ENCODE peak calls at places on chromosomes 1 and 21, in eight cellular contexts. K, L, U, N, C, T, R and O are unnamed samples.

GRCh38 chr1:183808296-183809027 is 3.5 kb downstream of the RGL1 start:
- DNase-seq in C (no peak), N (no peak), R (no peak), L (no peak), U (no peak), T (no peak), K (peak), O (no peak)

GRCh38 chr1:53430256-53430655 is 28.9 kb upstream of the DMRTB1 start:
- DNase-seq in N (no peak), C (no peak), U (no peak), L (no peak), R (no peak), T (peak), K (no peak), O (no peak)

GRCh38 chr1:1666526-1666925 is 7.7 kb upstream of the CDK11B start:
- DNase-seq in K (no peak), L (no peak), U (no peak), C (no peak), T (no peak), R (no peak), N (peak), O (no peak)

GRCh38 chr1:106924360-106924759 is 132.1 kb upstream of the PRMT6 start:
- DNase-seq in T (no peak), N (no peak), K (peak), C (no peak), U (peak), L (no peak), R (no peak), O (no peak)

GRCh38 chr1:24932284-24932683 is 2.2 kb upstream of the RUNX3 start:
- DNase-seq in R (peak), N (peak), U (peak), C (no peak), T (peak), K (peak), L (peak), O (peak)

GRCh38 chr1:89545264-89546038 is 20.8 kb downstream of the LRRC8B start:
- DNase-seq in T (peak), N (no peak), L (no peak), R (no peak), U (no peak), C (no peak), K (peak), O (peak)

GRCh38 chr1:27332536-27333281 is 9.1 kb upstream of the SYTL1 start:
- DNase-seq in C (no peak), T (no peak), L (peak), R (peak), U (peak), K (peak), N (peak), O (peak)

GRCh38 chr1:61441723-61442262 is 283.1 kb downstream of the TM2D1 start:
- DNase-seq in N (no peak), T (no peak), C (no peak), K (peak), U (no peak), R (peak), L (no peak), O (no peak)

GRCh38 chr1:185696419-185697150 is 37.6 kb upstream of the HMCN1 start:
- DNase-seq in K (no peak), R (no peak), U (no peak), L (no peak), N (no peak), T (peak), C (no peak), O (no peak)

GRCh38 chr1:33007190-33008050 is 29.3 kb downstream of the AK2 start:
- DNase-seq in C (peak), U (peak), R (no peak), T (peak), K (peak), L (peak), N (peak), O (peak)

GRCh38 chr1:34759472-34760357 is at the start of gene GJB4:
- DNase-seq in K (no peak), C (no peak), N (no peak), U (peak), R (no peak), T (no peak), L (peak), O (peak)

GRCh38 chr1:167489581-167490340 is 28.6 kb downstream of the CD247 start:
- DNase-seq in L (no peak), N (no peak), U (peak), T (no peak), K (no peak), R (no peak), C (no peak), O (no peak)

GRCh38 chr1:184025242-184025675 is 12.3 kb downstream of the COLGALT2 start:
- DNase-seq in T (peak), U (peak), N (peak), C (peak), R (peak), K (peak), L (no peak), O (peak)

GRCh38 chr1:100950776-100951175 is 54.9 kb downstream of the SLC30A7 start:
- DNase-seq in T (no peak), N (no peak), K (peak), C (peak), L (no peak), R (no peak), U (peak), O (no peak)

GRCh38 chr1:228062812-228063211 is 19.7 kb upstream of the ARF1 start:
- DNase-seq in U (peak), L (no peak), C (no peak), T (peak), K (no peak), N (peak), R (no peak), O (no peak)

GRCh38 chr1:222372221-222372620 is 175.7 kb downstream of the HHIPL2 start:
- DNase-seq in R (no peak), K (peak), N (no peak), T (no peak), C (no peak), U (no peak), L (no peak), O (no peak)

GRCh38 chr21:46424621-46425020 is 34.1 kb upstream of the DIP2A start:
- DNase-seq in T (no peak), C (no peak), L (no peak), K (no peak), U (no peak), N (no peak), R (no peak), O (no peak)

GRCh38 chr1:104856091-104856490 is 1106.4 kb downstream of the AMY1C start:
- DNase-seq in R (no peak), C (no peak), K (no peak), T (no peak), N (no peak), L (no peak), U (no peak), O (no peak)

GRCh38 chr1:20233866-20234265 is 47.5 kb upstream of the PLA2G2C start:
- DNase-seq in R (no peak), N (no peak), K (peak), T (no peak), C (no peak), U (no peak), L (no peak), O (no peak)

GRCh38 chr1:187203257-187203656 is 374.5 kb downstream of the PLA2G4A start:
- DNase-seq in K (peak), U (no peak), T (peak), N (no peak), C (no peak), R (no peak), L (peak), O (peak)

GRCh38 chr1:78831731-78832360 is 174.7 kb downstream of the ADGRL4 start:
- DNase-seq in N (no peak), U (no peak), K (peak), C (peak), T (peak), R (no peak), L (peak), O (peak)

GRCh38 chr1:100773444-100773843 is 53.9 kb downstream of the VCAM1 start:
- DNase-seq in K (peak), C (no peak), N (no peak), T (no peak), U (no peak), R (no peak), L (no peak), O (no peak)

GRCh38 chr1:14742181-14742980 is 143.9 kb downstream of the KAZN start:
- DNase-seq in L (peak), K (peak), T (peak), U (peak), N (no peak), C (peak), R (no peak), O (peak)

GRCh38 chr1:31412732-31413404 is at the start of gene SERINC2:
- DNase-seq in N (peak), K (no peak), T (peak), R (peak), U (peak), C (no peak), L (peak), O (peak)

GRCh38 chr21:10418649-10419048 is 102.7 kb upstream of the TPTE start:
- DNase-seq in K (no peak), U (no peak), N (no peak), C (no peak), R (no peak), T (no peak), L (no peak), O (no peak)

GRCh38 chr1:40722622-40723021 is 31.1 kb downstream of the NFYC start:
- DNase-seq in T (no peak), C (no peak), R (no peak), N (no peak), L (no peak), K (no peak), U (no peak), O (no peak)

GRCh38 chr1:230899845-230900251 is 31.5 kb upstream of the C1orf198 start:
- DNase-seq in N (no peak), L (no peak), C (no peak), U (no peak), R (no peak), K (peak), T (no peak), O (no peak)

GRCh38 chr1:54462597-54463258 is 56.5 kb upstream of the SSBP3 start:
- DNase-seq in L (no peak), T (no peak), R (no peak), C (no peak), K (no peak), U (no peak), N (no peak), O (no peak)

GRCh38 chr1:201320168-201320842 is 37.0 kb downstream of the PKP1 start:
- DNase-seq in N (no peak), K (no peak), L (no peak), T (no peak), C (no peak), U (no peak), R (no peak), O (no peak)

GRCh38 chr21:30718239-30718909 is at the start of gene KRTAP21-3:
- DNase-seq in C (no peak), T (peak), L (no peak), N (no peak), U (no peak), R (no peak), K (peak), O (peak)

GRCh38 chr21:30714436-30714835 is 4.1 kb downstream of the KRTAP21-3 start:
- DNase-seq in K (peak), L (no peak), R (no peak), N (no peak), T (peak), U (no peak), C (no peak), O (no peak)

GRCh38 chr21:30714946-30715345 is 3.6 kb downstream of the KRTAP21-3 start:
- DNase-seq in K (no peak), U (no peak), T (peak), L (no peak), N (no peak), R (no peak), C (no peak), O (no peak)

GRCh38 chr21:30719401-30719800 is 824 bp upstream of the KRTAP21-3 start:
- DNase-seq in U (no peak), L (no peak), N (no peak), C (no peak), T (peak), R (no peak), K (no peak), O (peak)

GRCh38 chr21:30717105-30717504 is 1.5 kb downstream of the KRTAP21-3 start:
- DNase-seq in U (no peak), R (no peak), L (no peak), C (no peak), T (no peak), N (no peak), K (no peak), O (no peak)
- TF ChIP-seq CTCF in U (no peak), R (no peak), L (no peak), C (no peak), T (no peak), N (no peak), K (no peak), O (no peak)

GRCh38 chr1:177137814-177138213 is 26.7 kb downstream of the ASTN1 start:
- DNase-seq in U (no peak), N (no peak), C (no peak), K (no peak), L (no peak), R (no peak), T (no peak), O (no peak)
- TF ChIP-seq CTCF in U (peak), N (no peak), C (no peak), K (no peak), L (no peak), R (no peak), T (no peak), O (no peak)

DNA sequence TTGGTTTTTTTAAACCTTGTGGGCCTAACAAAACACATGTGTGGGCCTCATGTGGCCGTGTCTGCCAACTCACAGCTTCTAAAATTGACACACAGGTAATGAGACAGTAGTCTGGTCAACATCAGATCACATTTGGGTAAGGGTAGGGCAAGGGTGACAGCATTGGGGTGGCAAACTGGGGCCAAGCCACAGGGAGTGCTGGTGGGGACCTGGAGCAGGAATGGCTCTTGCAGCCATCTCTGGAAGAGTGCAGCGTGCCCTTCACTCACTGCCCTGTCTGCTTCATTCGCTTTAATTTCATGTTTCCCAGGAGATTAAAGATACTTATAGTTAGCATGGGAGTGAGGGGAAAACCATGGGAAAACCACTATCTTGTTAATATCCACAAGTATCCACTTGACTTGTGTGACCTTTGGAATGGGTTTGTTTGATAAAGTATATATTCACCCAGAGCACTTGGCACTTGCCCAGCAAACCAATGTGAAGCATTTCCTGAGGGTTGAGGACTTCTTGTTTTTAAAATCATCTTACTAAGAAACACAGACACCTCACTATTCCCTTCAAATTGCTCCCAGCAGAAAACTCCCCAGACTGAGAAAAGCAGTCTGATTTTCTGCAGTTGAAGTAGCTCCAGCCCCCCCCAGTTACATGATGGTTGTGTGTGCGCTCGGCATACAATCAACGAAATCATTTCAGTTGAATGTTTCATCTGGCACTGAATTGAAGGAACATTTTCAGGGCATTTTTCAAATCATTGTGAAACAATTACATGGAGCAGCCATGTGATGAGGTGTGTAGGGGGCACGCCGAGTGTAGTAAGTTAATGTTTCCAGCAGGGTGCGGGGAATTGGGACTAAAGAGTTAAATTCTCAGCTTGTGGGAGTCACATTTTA is 175.7 kb downstream of the VPS13D start:
- DNase-seq in N (peak), R (peak), C (no peak), U (peak), K (peak), L (no peak), T (no peak), O (no peak)
- TF ChIP-seq CTCF in N (no peak), R (no peak), C (peak), U (no peak), K (peak), L (no peak), T (no peak), O (no peak)

DNA sequence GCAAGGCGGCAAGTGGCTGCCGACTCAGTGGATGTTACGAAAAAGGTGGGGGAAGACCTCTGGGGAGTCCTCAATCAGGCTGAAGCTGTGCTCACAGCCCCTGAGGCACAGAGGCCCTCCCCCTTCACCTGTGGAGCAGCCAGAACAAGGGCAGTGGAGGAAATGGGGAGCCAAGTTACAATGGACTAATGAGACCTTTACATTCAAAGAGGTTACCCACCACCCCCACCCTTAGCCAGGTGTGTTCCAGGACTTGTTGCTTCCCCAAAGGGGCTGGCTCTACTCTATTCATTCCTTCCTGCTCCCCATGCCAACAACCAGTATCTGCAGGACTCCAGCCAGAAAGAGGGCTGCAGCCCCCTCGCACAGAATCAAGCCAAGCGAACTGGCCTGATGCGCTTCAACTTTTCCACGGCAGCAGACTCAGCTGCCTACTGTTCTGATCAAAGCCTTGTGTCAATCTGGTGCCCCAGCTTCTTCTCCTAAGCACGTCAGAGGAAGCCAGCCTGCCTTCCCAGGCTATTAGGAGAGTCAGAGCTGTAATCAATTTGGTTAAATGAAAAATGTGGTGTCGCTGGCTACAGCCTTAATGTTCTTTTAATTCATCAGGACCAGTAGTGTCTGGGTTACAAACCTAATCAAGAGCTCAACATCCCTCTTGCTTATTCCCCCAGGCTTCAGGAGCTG is 1.8 kb upstream of the SYT2 start:
- DNase-seq in N (no peak), C (no peak), L (no peak), U (peak), T (no peak), R (no peak), K (no peak), O (no peak)
- TF ChIP-seq CTCF in N (no peak), C (no peak), L (no peak), U (no peak), T (no peak), R (no peak), K (no peak), O (no peak)

DNA sequence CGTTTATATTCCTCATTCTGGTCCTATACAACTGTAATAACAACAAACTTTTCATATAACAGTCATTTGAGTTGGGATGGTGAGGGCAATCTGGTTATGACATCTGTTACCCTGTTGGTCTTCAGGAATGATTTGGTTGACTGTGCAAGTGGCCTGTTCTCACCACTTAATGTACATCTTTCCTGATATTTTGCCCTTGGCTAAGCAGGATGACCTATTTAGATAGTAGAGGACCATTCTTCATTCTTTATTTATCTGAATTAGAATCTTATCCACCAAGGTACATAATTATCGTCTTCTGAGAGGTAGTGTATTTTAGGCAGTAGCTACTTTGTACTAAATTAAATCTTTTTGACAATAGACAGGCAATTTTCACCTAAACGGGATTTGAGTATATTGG is 154.3 kb downstream of the DNM3 start:
- DNase-seq in N (no peak), L (no peak), K (no peak), C (no peak), T (no peak), R (no peak), U (no peak), O (no peak)
- TF ChIP-seq CTCF in N (no peak), L (no peak), K (no peak), C (no peak), T (no peak), R (no peak), U (no peak), O (no peak)